ENCODE peak calls at places on chromosomes 13 and 19, in five cellular contexts. G is fibroblast of the aortic adventitia, Q is heart left ventricle, Y is AG10803, O is fibroblast of pulmonary artery. H is an unnamed sample.

GRCh38 chr13:73288596-73288995 is 229.8 kb downstream of the KLF5 start:
- DNase-seq in G (no peak), Q (no peak), Y (no peak), O (no peak), H (no peak)

GRCh38 chr13:85243831-85244230 is 555.4 kb downstream of the SLITRK6 start:
- DNase-seq in G (peak), Q (no peak), Y (no peak), O (peak), H (no peak)

GRCh38 chr19:5900976-5901375 is 2.6 kb downstream of the NDUFA11 start:
- DNase-seq in G (no peak), Q (no peak), Y (no peak), O (no peak), H (no peak)

GRCh38 chr19:51469629-51470028 is 8.7 kb upstream of the CEACAM18 start:
- DNase-seq in G (no peak), Q (no peak), Y (no peak), O (no peak), H (no peak)

GRCh38 chr19:12937243-12938053 is 961 bp upstream of the CALR start:
- DNase-seq in G (no peak), Q (no peak), Y (peak), O (no peak), H (no peak)

GRCh38 chr13:87656311-87656710 is 14.9 kb upstream of the SLITRK5 start:
- DNase-seq in G (no peak), Q (no peak), Y (no peak), O (no peak), H (no peak)

GRCh38 chr19:13597625-13598024 is 91.3 kb upstream of the CACNA1A start:
- DNase-seq in G (peak), Q (peak), Y (peak), O (peak), H (peak)

GRCh38 chr13:85597790-85598500 is 201.3 kb downstream of the SLITRK6 start:
- DNase-seq in G (no peak), Q (no peak), Y (no peak), O (peak), H (no peak)

GRCh38 chr13:97568850-97569249 is 134.9 kb downstream of the RAP2A start:
- DNase-seq in G (no peak), Q (no peak), Y (no peak), O (no peak), H (no peak)

GRCh38 chr13:97562962-97563361 is 129.0 kb downstream of the RAP2A start:
- DNase-seq in G (no peak), Q (no peak), Y (no peak), O (no peak), H (no peak)

GRCh38 chr13:97564929-97565328 is 131.0 kb downstream of the RAP2A start:
- DNase-seq in G (no peak), Q (no peak), Y (no peak), O (no peak), H (no peak)

GRCh38 chr13:97567510-97568243 is 133.7 kb downstream of the RAP2A start:
- DNase-seq in G (peak), Q (no peak), Y (peak), O (peak), H (peak)

GRCh38 chr13:97566907-97567306 is 132.9 kb downstream of the RAP2A start:
- DNase-seq in G (no peak), Q (no peak), Y (no peak), O (no peak), H (no peak)
- TF ChIP-seq CTCF in G (peak), Q (no peak), Y (no peak), O (no peak), H (no peak)

DNA sequence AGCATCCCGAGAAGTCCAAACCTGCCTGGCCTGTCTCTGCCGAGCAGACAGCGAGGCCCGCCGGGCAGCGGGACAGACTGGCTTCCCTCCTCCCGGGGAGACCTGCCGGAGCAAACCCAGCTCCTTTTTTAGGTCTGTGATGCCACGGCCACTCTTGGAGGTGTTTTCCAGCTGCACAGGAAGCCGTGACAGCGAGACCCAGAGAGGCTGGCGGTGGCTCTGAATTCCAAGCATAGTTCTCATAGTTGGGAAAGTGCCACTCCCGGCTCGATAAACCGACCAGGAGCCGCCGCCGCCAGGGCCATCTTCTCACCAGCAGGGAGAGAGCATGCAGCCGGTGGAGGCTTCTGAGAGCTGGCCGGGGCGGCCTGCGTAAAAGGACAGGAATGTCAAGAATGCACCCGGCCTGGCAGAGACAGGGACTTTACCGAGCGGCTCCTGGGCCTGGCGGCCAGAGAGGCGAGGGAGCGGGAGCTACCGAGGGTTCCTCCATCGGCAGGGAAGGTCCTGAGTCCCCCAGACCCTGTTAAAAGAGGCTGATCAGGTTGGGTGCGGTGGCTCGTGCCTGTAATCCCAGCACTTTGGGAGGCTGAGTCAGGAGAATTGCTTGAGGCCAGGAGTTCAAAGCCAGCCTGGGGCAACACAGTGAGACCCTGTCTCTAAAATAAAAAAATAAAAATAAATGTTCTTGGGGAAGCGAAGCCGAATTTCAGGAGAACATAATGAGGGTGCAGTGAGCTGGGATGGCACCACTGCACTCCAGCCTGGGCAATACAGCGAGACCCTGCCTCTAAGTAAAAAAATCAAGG is 64.9 kb downstream of the GADD45B start:
- DNase-seq in G (peak), Q (peak), Y (peak), O (peak), H (peak)
- TF ChIP-seq CTCF in G (peak), Q (no peak), Y (peak), O (peak), H (peak)

GRCh38 chr19:47792616-47793015 is 11.7 kb downstream of the TPRX1 start:
- DNase-seq in G (no peak), Q (no peak), Y (no peak), O (no peak), H (no peak)

GRCh38 chr19:47794526-47794925 is 9.8 kb downstream of the TPRX1 start:
- DNase-seq in G (no peak), Q (no peak), Y (no peak), O (no peak), H (no peak)

GRCh38 chr19:47786566-47786965 is 8.1 kb downstream of the SELENOW start:
- DNase-seq in G (no peak), Q (no peak), Y (no peak), O (no peak), H (no peak)

GRCh38 chr19:47790398-47790814 is 11.9 kb downstream of the SELENOW start:
- DNase-seq in G (peak), Q (peak), Y (peak), O (peak), H (no peak)
- TF ChIP-seq CTCF in G (peak), Q (peak), Y (peak), O (peak), H (peak)

GRCh38 chr13:95862401-95862800 is 185.5 kb downstream of the DNAJC3 start:
- DNase-seq in G (no peak), Q (no peak), Y (no peak), O (no peak), H (peak)

DNA sequence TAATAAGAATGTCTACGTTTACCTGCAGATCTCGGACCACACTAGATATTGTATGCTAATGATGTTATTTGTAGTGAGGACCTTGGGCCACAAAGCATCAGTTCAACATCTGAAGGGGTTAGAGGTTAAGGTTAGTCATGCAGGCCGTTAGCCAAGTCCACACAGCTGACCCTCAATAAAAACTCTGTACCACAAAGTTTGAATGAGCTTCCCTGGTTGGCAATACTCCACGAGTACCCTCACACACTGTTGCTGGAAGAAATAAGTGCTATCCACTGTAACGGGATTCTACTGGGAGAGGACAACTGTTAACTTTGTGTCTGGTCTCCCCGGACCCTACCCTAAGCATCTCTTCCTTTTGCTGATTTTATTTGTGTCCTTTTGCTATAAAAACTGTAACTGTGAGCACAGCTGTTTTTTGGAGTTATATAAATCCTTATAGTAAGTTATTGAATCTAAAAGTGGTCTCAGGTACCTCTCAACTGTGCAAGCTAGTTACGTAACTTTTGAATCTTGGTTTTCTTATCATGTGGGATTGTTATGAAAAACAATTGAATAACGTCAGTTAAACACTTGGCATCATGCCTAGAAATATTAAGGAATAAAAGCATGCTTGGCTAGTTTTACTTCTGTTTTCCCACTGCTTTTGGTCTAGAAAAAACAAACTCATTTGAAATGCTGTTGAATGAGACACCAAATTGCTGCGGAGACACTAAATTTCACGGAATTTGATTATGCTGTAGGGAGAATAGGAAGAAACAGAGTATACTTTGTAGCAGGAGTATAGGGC is 181.5 kb downstream of the DNAJC3 start:
- DNase-seq in G (peak), Q (no peak), Y (no peak), O (peak), H (no peak)
- TF ChIP-seq CTCF in G (no peak), Q (no peak), Y (no peak), O (no peak), H (no peak)